ENCODE peak calls at places on chromosomes 6 and 20, in eight cellular contexts. E, M, I, Y, O, L, K and F are unnamed samples.

GRCh38 chr6:99434702-99435530 is 9.8 kb upstream of the PNISR start:
- DNase-seq in E (no peak), M (no peak), I (peak), Y (no peak), O (no peak), L (no peak), K (peak), F (no peak)

GRCh38 chr6:73612611-73613010 is 41.2 kb downstream of the SLC17A5 start:
- DNase-seq in E (no peak), M (no peak), I (no peak), Y (no peak), O (no peak), L (no peak), K (no peak), F (no peak)

GRCh38 chr20:31842471-31843157 is 2.8 kb downstream of the FOXS1 start:
- DNase-seq in E (no peak), M (no peak), I (no peak), Y (no peak), O (no peak), L (peak), K (no peak), F (no peak)

GRCh38 chr20:58568441-58568931 is 53.3 kb upstream of the APCDD1L start:
- DNase-seq in E (no peak), M (no peak), I (no peak), Y (no peak), O (no peak), L (peak), K (no peak), F (no peak)

GRCh38 chr6:90885611-90886056 is 298.8 kb upstream of the MAP3K7 start:
- DNase-seq in E (no peak), M (no peak), I (no peak), Y (no peak), O (no peak), L (no peak), K (peak), F (no peak)

GRCh38 chr6:110672122-110672521 is 143.1 kb downstream of the CDK19 start:
- DNase-seq in E (no peak), M (no peak), I (no peak), Y (no peak), O (no peak), L (no peak), K (no peak), F (no peak)

GRCh38 chr20:56630086-56630493 is 984 bp downstream of the TFAP2C start:
- DNase-seq in E (peak), M (no peak), I (peak), Y (peak), O (peak), L (no peak), K (peak), F (peak)

GRCh38 chr20:51631011-51631950 is 88.8 kb upstream of the NFATC2 start:
- DNase-seq in E (no peak), M (peak), I (peak), Y (no peak), O (peak), L (peak), K (peak), F (no peak)

GRCh38 chr6:136158398-136158797 is 91.7 kb downstream of the MTFR2 start:
- DNase-seq in E (no peak), M (no peak), I (no peak), Y (no peak), O (no peak), L (peak), K (no peak), F (no peak)

GRCh38 chr6:169243154-169243553 is 10.5 kb downstream of the THBS2 start:
- DNase-seq in E (no peak), M (no peak), I (no peak), Y (no peak), O (no peak), L (no peak), K (no peak), F (no peak)

GRCh38 chr6:149043476-149044130 is 273.9 kb upstream of the TAB2 start:
- DNase-seq in E (peak), M (no peak), I (no peak), Y (no peak), O (no peak), L (no peak), K (no peak), F (no peak)
- TF ChIP-seq CTCF in E (peak), M (no peak), I (peak), Y (peak), O (peak), L (peak), K (peak), F (peak)

GRCh38 chr20:30376767-30377658 is 880.5 kb upstream of the DEFB115 start:
- DNase-seq in E (no peak), M (peak), I (peak), Y (no peak), O (peak), L (peak), K (peak), F (peak)
- TF ChIP-seq CTCF in E (no peak), M (no peak), I (peak), Y (no peak), O (peak), L (peak), K (peak), F (no peak)

GRCh38 chr20:35508493-35509218 is 20.8 kb downstream of the C20orf173 start:
- DNase-seq in E (no peak), M (no peak), I (no peak), Y (no peak), O (no peak), L (no peak), K (no peak), F (no peak)

GRCh38 chr20:35510946-35511735 is 18.3 kb downstream of the C20orf173 start:
- DNase-seq in E (no peak), M (no peak), I (no peak), Y (no peak), O (no peak), L (no peak), K (no peak), F (no peak)

GRCh38 chr20:35514371-35514960 is 15.0 kb downstream of the C20orf173 start:
- DNase-seq in E (no peak), M (no peak), I (no peak), Y (no peak), O (no peak), L (no peak), K (no peak), F (no peak)

GRCh38 chr20:35515341-35515740 is 14.1 kb downstream of the C20orf173 start:
- DNase-seq in E (no peak), M (no peak), I (no peak), Y (no peak), O (no peak), L (no peak), K (no peak), F (no peak)

GRCh38 chr20:35511814-35512420 is 17.5 kb downstream of the C20orf173 start:
- DNase-seq in E (peak), M (no peak), I (peak), Y (no peak), O (no peak), L (no peak), K (peak), F (no peak)
- TF ChIP-seq CTCF in E (peak), M (no peak), I (peak), Y (peak), O (peak), L (peak), K (peak), F (peak)

GRCh38 chr6:71889366-71889765 is 3.0 kb downstream of the RIMS1 start:
- DNase-seq in E (no peak), M (no peak), I (no peak), Y (no peak), O (no peak), L (no peak), K (no peak), F (no peak)

GRCh38 chr6:71888720-71889340 is 2.5 kb downstream of the RIMS1 start:
- DNase-seq in E (no peak), M (no peak), I (no peak), Y (no peak), O (no peak), L (no peak), K (no peak), F (no peak)

GRCh38 chr6:71887006-71887743 is 825 bp downstream of the RIMS1 start:
- DNase-seq in E (peak), M (no peak), I (no peak), Y (no peak), O (no peak), L (no peak), K (no peak), F (peak)

GRCh38 chr6:71887744-71888115 is 1.4 kb downstream of the RIMS1 start:
- DNase-seq in E (no peak), M (no peak), I (no peak), Y (no peak), O (no peak), L (no peak), K (no peak), F (no peak)

DNA sequence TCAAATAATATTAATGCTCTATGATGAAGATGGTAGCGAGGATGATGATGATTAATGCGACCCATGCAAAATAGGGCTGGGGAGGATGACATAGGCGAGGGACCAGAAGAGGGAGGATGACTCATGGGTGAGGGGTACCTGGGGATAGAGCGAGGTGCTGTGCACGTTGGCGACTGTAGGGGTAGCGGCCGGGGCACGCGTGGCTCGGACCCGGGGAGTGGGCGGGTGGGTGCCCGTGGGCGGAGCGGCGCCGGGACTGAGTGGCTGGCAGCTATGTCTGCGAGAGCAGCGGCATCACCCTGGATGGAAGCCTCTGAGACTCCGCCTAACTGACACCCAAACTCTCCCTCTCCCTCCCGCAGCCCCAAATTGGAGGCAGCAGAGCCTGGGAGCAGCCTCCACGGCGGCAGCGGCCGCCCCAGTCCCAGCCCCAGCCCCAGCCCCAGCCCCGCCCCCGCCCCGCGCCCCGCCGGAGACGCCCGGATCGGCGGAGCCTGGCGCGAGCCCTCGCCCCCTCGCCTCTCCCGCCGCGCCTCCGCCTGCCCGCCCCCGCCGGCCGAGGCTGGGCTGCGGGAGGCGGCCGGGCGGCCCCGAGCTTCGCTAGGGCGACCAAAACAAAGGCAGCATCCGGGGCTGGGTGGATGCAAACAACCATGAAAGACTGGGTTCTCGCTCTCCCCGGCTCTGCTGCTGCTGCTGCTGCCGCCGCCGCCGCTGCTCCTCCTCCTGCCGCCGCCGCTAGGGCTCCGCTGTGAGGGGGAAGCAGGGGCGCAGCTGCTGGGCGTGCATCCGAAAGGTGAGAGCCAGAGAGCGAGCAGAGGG is at the start of gene RIMS1:
- DNase-seq in E (peak), M (no peak), I (no peak), Y (peak), O (no peak), L (no peak), K (no peak), F (peak)
- TF ChIP-seq CTCF in E (peak), M (no peak), I (peak), Y (peak), O (no peak), L (no peak), K (peak), F (peak)